ENCODE peak calls at places on chromosomes 2 and 18, in four cellular contexts. W is activated CD4-positive, alpha-beta T cell treated with anti-CD3 and anti-CD28 coated beads, Interleukin-2, amount 10 ng/mL, durations not matched to agents 7 days and 5 days; O is gastrocnemius medialis; P is pons. X is an unnamed sample.
A peak's percentile ranks its signal among the peaks of the same experiment; 100 is the strongest.

GRCh38 chr2:221965806-221966205 is 333.0 kb downstream of the PAX3 start:
- DNase-seq in P (no peak), O (no peak), W (no peak), X (no peak)

GRCh38 chr2:189799531-189799930 is 15.3 kb downstream of the PMS1 start:
- DNase-seq in O (peak; percentile 45), W (no peak), P (no peak), X (no peak)

GRCh38 chr2:175063741-175064140 is 58.6 kb upstream of the CHN1 start:
- DNase-seq in P (no peak), W (no peak), O (no peak), X (no peak)

GRCh38 chr2:99031481-99031880 is 95.5 kb upstream of the CRACDL start:
- DNase-seq in W (no peak), O (no peak), P (no peak), X (no peak)

GRCh38 chr2:24451805-24452498 is 39.1 kb upstream of the NCOA1 start:
- DNase-seq in W (no peak), O (no peak), P (no peak), X (no peak)

GRCh38 chr18:23115683-23116096 is 19.6 kb upstream of the CABLES1 start:
- DNase-seq in P (no peak), W (no peak), O (no peak), X (no peak)

GRCh38 chr2:24382363-24383021 is 22.2 kb upstream of the ITSN2 start:
- DNase-seq in W (peak; percentile 69), O (peak; percentile 31), P (peak; percentile 79), X (peak; percentile 85)

GRCh38 chr2:73103018-73103542 is 9.7 kb downstream of the RAB11FIP5 start:
- DNase-seq in O (no peak), W (no peak), P (no peak), X (no peak)

GRCh38 chr18:70431203-70431624 is 142.4 kb downstream of the SOCS6 start:
- DNase-seq in W (no peak), P (no peak), O (no peak), X (no peak)

GRCh38 chr18:47906408-47906807 is 24.1 kb downstream of the SMAD2 start:
- DNase-seq in O (no peak), P (no peak), W (no peak), X (no peak)

GRCh38 chr2:47264183-47264582 is 109.1 kb upstream of the STPG4 start:
- DNase-seq in O (no peak), W (no peak), P (peak; percentile 67), X (no peak)

GRCh38 chr18:21598726-21599584 is 1.5 kb downstream of the ESCO1 start:
- DNase-seq in P (no peak), O (no peak), W (no peak), X (no peak)

GRCh38 chr18:24071779-24072178 is 57.2 kb downstream of the TTC39C start:
- DNase-seq in P (no peak), W (no peak), O (no peak), X (no peak)

GRCh38 chr2:37397166-37397565 is 52.7 kb downstream of the QPCT start:
- DNase-seq in P (no peak), O (no peak), W (no peak), X (no peak)

GRCh38 chr2:119659601-119660342 is 19.2 kb upstream of the TMEM177 start:
- DNase-seq in P (peak; percentile 45), O (no peak), W (peak; percentile 36), X (peak; percentile 78)

GRCh38 chr2:204104821-204105220 is 168.3 kb downstream of the ICOS start:
- DNase-seq in P (no peak), W (no peak), O (no peak), X (no peak)

GRCh38 chr2:158060160-158060861 is 41.4 kb upstream of the UPP2 start:
- DNase-seq in P (no peak), O (no peak), W (no peak), X (no peak)

GRCh38 chr2:208040199-208041171 is 15.2 kb upstream of the PLEKHM3 start:
- DNase-seq in W (peak; percentile 80), P (peak; percentile 68), O (peak; percentile 48), X (peak; percentile 88)

GRCh38 chr2:168804214-168804613 is 1.8 kb downstream of the NOSTRIN start:
- DNase-seq in W (no peak), O (no peak), P (no peak), X (no peak)

GRCh38 chr18:48455555-48456478 is 46.6 kb upstream of the ZBTB7C start:
- DNase-seq in W (peak; percentile 57), P (no peak), O (peak; percentile 28), X (no peak)

GRCh38 chr2:98509542-98510321 is 65.1 kb downstream of the INPP4A start:
- DNase-seq in O (no peak), W (no peak), P (no peak), X (no peak)

GRCh38 chr18:61855127-61855991 is 37.4 kb downstream of the RNF152 start:
- DNase-seq in O (no peak), W (no peak), P (no peak), X (no peak)

GRCh38 chr2:9778012-9778411 is 65.3 kb upstream of the TAF1B start:
- DNase-seq in W (no peak), O (peak; percentile 1), P (no peak), X (no peak)

GRCh38 chr2:119371111-119371510 is 4.3 kb downstream of the DBI start:
- DNase-seq in O (no peak), P (peak; percentile 97), W (no peak), X (no peak)

GRCh38 chr18:12921178-12921577 is 26.6 kb upstream of the SEH1L start:
- DNase-seq in O (no peak), W (peak; percentile 34), P (no peak), X (no peak)

GRCh38 chr2:2876350-2877042 is 501.1 kb downstream of the EIPR1 start:
- DNase-seq in O (no peak), W (no peak), P (peak; percentile 46), X (peak; percentile 62)

GRCh38 chr2:161905389-161906046 is 168.5 kb downstream of the DPP4 start:
- DNase-seq in O (no peak), W (no peak), P (no peak), X (no peak)

GRCh38 chr18:5237083-5237722 is 40.1 kb upstream of the AKAIN1 start:
- DNase-seq in O (peak; percentile 13), P (no peak), W (no peak), X (no peak)

GRCh38 chr2:6113796-6114195 is 421.6 kb downstream of the SOX11 start:
- DNase-seq in P (peak; percentile 97), O (no peak), W (no peak), X (no peak)

GRCh38 chr18:25503567-25504081 is 151.7 kb upstream of the ZNF521 start:
- DNase-seq in O (peak; percentile 53), W (no peak), P (peak; percentile 85), X (no peak)

GRCh38 chr2:133936601-133937000 is 317.3 kb upstream of the MGAT5 start:
- DNase-seq in P (no peak), O (no peak), W (no peak), X (no peak)

X was measured in lower leg skin.